ENCODE peak calls at places on chromosomes 1 and 21, in eight cellular contexts. D, E, F, X, R, V, K and O are unnamed samples. For H3K36me3, the result is how much of the 10 kb centered on the place peaks cover.

GRCh38 chr21:44006656-44007055 is 5.5 kb upstream of the TRAPPC10 start:
- DNase-seq in D (no peak), E (no peak), F (peak), X (no peak), R (no peak), V (no peak), K (peak), O (no peak)

GRCh38 chr21:29645666-29646553 is 293.9 kb downstream of the GRIK1 start:
- DNase-seq in D (no peak), E (no peak), F (no peak), X (no peak), R (no peak), V (no peak), K (no peak), O (no peak)

GRCh38 chr21:41139951-41140350 is 28.0 kb upstream of the BACE2 start:
- DNase-seq in D (no peak), E (no peak), F (no peak), X (no peak), R (no peak), V (no peak), K (no peak), O (no peak)

GRCh38 chr21:36613064-36613463 is 85.9 kb upstream of the SIM2 start:
- DNase-seq in D (no peak), E (no peak), F (peak), X (peak), R (no peak), V (no peak), K (no peak), O (no peak)

GRCh38 chr1:191074877-191075276 is 597.2 kb upstream of the BRINP3 start:
- DNase-seq in D (no peak), E (no peak), F (no peak), X (no peak), R (no peak), V (no peak), K (no peak), O (no peak)

GRCh38 chr1:119773711-119774241 is 5.1 kb upstream of the HMGCS2 start:
- DNase-seq in D (no peak), E (no peak), F (peak), X (no peak), R (no peak), V (no peak), K (no peak), O (no peak)

GRCh38 chr1:106173101-106173500 is 883.4 kb upstream of the PRMT6 start:
- DNase-seq in D (no peak), E (no peak), F (no peak), X (no peak), R (no peak), V (no peak), K (no peak), O (no peak)

GRCh38 chr1:36411674-36412648 is 14.3 kb upstream of the LSM10 start:
- DNase-seq in D (no peak), E (peak), F (peak), X (no peak), R (peak), V (peak), K (no peak), O (no peak)

GRCh38 chr1:24092979-24093378 is 19.0 kb downstream of the MYOM3 start:
- DNase-seq in D (no peak), E (no peak), F (no peak), X (no peak), R (no peak), V (no peak), K (no peak), O (no peak)

GRCh38 chr1:7047866-7048265 is 262.6 kb downstream of the CAMTA1 start:
- DNase-seq in D (no peak), E (no peak), F (no peak), X (no peak), R (no peak), V (no peak), K (no peak), O (no peak)

GRCh38 chr1:63891211-63891610 is 117.4 kb downstream of the ROR1 start:
- DNase-seq in D (no peak), E (no peak), F (no peak), X (no peak), R (no peak), V (no peak), K (no peak), O (no peak)

GRCh38 chr1:63894627-63895256 is 120.9 kb downstream of the ROR1 start:
- DNase-seq in D (no peak), E (no peak), F (no peak), X (no peak), R (no peak), V (no peak), K (no peak), O (no peak)

GRCh38 chr1:63890468-63890867 is 116.7 kb downstream of the ROR1 start:
- DNase-seq in D (no peak), E (no peak), F (no peak), X (no peak), R (no peak), V (no peak), K (no peak), O (no peak)

GRCh38 chr1:63893976-63894375 is 120.2 kb downstream of the ROR1 start:
- DNase-seq in D (no peak), E (peak), F (no peak), X (no peak), R (no peak), V (no peak), K (no peak), O (no peak)

GRCh38 chr1:63892632-63893395 is 119.0 kb downstream of the ROR1 start:
- DNase-seq in D (no peak), E (peak), F (peak), X (no peak), R (peak), V (no peak), K (no peak), O (no peak)
- H3K27ac ChIP-seq in D (peak), E (peak), F (peak), X (peak), R (no peak), V (no peak), K (no peak), O (no peak)

DNA sequence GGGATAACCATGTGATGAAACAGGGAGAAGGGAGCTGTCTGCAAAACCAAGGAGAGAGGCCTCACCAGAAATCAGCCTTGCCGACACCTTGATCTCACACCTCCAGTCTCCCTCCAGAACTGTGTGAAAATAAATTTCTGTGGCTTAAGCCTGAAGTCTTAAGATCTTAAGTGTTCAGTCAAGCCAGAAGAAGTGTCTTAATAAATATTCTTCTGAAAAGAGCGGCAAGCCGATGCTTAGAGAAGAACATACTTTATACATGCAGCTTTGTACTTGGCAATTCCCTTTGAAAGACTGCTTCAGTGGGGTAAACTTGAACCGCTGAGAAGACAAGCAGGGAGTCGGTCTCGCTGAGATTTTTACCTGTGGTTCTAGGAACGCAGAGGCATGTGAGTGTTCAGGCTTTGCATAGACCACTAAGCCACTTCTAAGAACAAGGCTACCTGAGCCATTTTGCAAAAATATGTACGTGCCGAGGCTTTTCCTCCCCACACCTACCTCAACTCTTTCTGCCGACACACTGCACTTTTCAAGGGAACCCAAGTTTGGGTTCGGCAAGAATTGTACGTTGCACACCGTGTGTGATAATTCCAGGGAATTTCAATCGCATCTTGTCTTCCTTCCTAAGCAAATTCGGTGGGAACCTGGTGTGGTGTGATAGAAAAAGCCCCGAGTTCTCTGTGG is 3.4 kb downstream of the RUNX1 start:
- DNase-seq in D (no peak), E (no peak), F (no peak), X (no peak), R (peak), V (peak), K (no peak), O (peak)
- H3K4me3 ChIP-seq in D (peak), E (no peak), F (no peak), X (no peak), R (peak), V (peak), K (no peak), O (peak)

GRCh38 chr1:183914283-183914682 is 109.4 kb downstream of the RGL1 start:
- DNase-seq in D (no peak), E (no peak), F (peak), X (no peak), R (no peak), V (no peak), K (no peak), O (no peak)

GRCh38 chr1:183912265-183912886 is 107.5 kb downstream of the RGL1 start:
- DNase-seq in D (no peak), E (no peak), F (no peak), X (no peak), R (no peak), V (no peak), K (no peak), O (no peak)

GRCh38 chr1:183911285-183911684 is 106.4 kb downstream of the RGL1 start:
- DNase-seq in D (no peak), E (no peak), F (no peak), X (no peak), R (no peak), V (no peak), K (no peak), O (no peak)

GRCh38 chr1:183914891-183915290 is 110.0 kb downstream of the RGL1 start:
- DNase-seq in D (no peak), E (no peak), F (no peak), X (no peak), R (no peak), V (no peak), K (no peak), O (no peak)

DNA sequence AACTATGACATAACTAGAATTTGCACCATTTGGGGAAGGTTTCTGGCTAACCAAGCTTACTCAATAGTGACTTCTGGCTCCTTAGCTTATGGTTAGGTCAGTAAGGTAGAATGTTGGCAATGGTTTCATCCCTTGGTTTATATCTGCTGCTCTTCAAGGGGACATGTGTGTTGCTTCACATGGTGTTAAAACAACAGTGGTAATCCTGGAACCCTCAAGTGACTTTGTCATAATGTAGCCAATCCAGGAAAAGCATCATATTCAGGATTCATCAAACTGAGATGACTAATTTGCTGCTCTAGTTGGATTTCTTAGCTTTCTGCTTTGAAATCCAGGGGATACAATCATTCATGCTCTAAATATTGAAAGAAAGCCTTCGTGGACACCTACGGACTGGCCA is 108.6 kb downstream of the RGL1 start:
- DNase-seq in D (no peak), E (no peak), F (peak), X (no peak), R (no peak), V (no peak), K (no peak), O (no peak)
- H3K36me3 ChIP-seq in D (under half), E (under half), F (under half), X (under half), R (under half), V (under half), K (under half), O (under half)

GRCh38 chr1:92797297-92797696 is 12.4 kb upstream of the EVI5 start:
- DNase-seq in D (no peak), E (no peak), F (peak), X (no peak), R (no peak), V (no peak), K (no peak), O (no peak)
- H3K27ac ChIP-seq in D (no peak), E (no peak), F (no peak), X (no peak), R (no peak), V (no peak), K (no peak), O (no peak)

GRCh38 chr1:11923827-11924113 is 2.5 kb downstream of the KIAA2013 start:
- DNase-seq in D (no peak), E (no peak), F (no peak), X (no peak), R (no peak), V (no peak), K (no peak), O (no peak)
- H3K4me3 ChIP-seq in D (peak), E (no peak), F (no peak), X (no peak), R (no peak), V (no peak), K (no peak), O (no peak)

GRCh38 chr1:51750218-51750617 is 128.3 kb downstream of the NRDC start:
- DNase-seq in D (no peak), E (no peak), F (peak), X (no peak), R (no peak), V (no peak), K (no peak), O (no peak)
- H3K36me3 ChIP-seq in D (under half), E (under half), F (under half), X (under half), R (under half), V (under half), K (under half), O (under half)

GRCh38 chr21:32549861-32550260 is 35.5 kb downstream of the TCP10L start:
- DNase-seq in D (no peak), E (no peak), F (no peak), X (no peak), R (no peak), V (no peak), K (no peak), O (no peak)
- H3K27ac ChIP-seq in D (no peak), E (no peak), F (no peak), X (no peak), R (no peak), V (no peak), K (no peak), O (no peak)

GRCh38 chr1:61318319-61319125 is 236.2 kb downstream of the NFIA start:
- DNase-seq in D (no peak), E (peak), F (peak), X (no peak), R (no peak), V (no peak), K (peak), O (no peak)
- H3K4me3 ChIP-seq in D (no peak), E (no peak), F (no peak), X (no peak), R (no peak), V (no peak), K (no peak), O (no peak)

GRCh38 chr1:228394571-228395394 is 11.9 kb downstream of the TRIM11 start:
- DNase-seq in D (no peak), E (no peak), F (no peak), X (no peak), R (no peak), V (no peak), K (no peak), O (peak)
- H3K36me3 ChIP-seq in D (under half), E (under half), F (under half), X (under half), R (under half), V (under half), K (under half), O (under half)